ENCODE peak calls at places on chromosome 13, in eight cellular contexts. A is stimulated activated CD4-positive, alpha-beta T cell treated with anti-CD3 and anti-CD28 coated beads, Interleukin-1b, Interleukin-23, amount 100 ng/mL, for 1 hour; O is pancreas; Y is GM23338; N is activated naive CD4-positive, alpha-beta T cell treated with anti-CD3 and anti-CD28 coated beads, Interleukin-2, amount 50 U/mL, for 16 hours; J is HAP-1; P is Calu3; H is AG04450. Z is an unnamed sample.

GRCh38 chr13:23506821-23507210 is 63.4 kb upstream of the TNFRSF19 start:
- DNase-seq in J (no peak), H (peak; percentile 62), Y (no peak), A (no peak), N (no peak), P (no peak), O (no peak), Z (no peak)

GRCh38 chr13:74570834-74571233 is 436.6 kb upstream of the KLF12 start:
- DNase-seq in Y (no peak), O (no peak), A (no peak), H (peak; percentile 10), P (no peak), J (no peak), N (no peak), Z (no peak)

GRCh38 chr13:113058988-113059850 is 46.4 kb upstream of the F7 start:
- DNase-seq in O (peak; percentile 33), H (no peak), P (no peak), A (no peak), Y (no peak), N (no peak), J (no peak), Z (no peak)

GRCh38 chr13:27375686-27376326 is 48.6 kb upstream of the GTF3A start:
- DNase-seq in J (peak; percentile 87), Y (peak; percentile 93), N (peak; percentile 56), A (no peak), O (no peak), P (peak; percentile 74), H (peak; percentile 26), Z (peak; percentile 78)

GRCh38 chr13:99214232-99214631 is 13.6 kb downstream of the UBAC2 start:
- DNase-seq in A (no peak), P (no peak), N (peak; percentile 60), H (no peak), Y (peak; percentile 24), J (no peak), O (no peak), Z (no peak)

GRCh38 chr13:73981595-73981994 is 152.6 kb downstream of the KLF12 start:
- DNase-seq in O (no peak), Y (no peak), P (no peak), H (no peak), N (no peak), A (no peak), J (no peak), Z (no peak)

GRCh38 chr13:73429691-73430090 is 370.9 kb downstream of the KLF5 start:
- DNase-seq in J (no peak), A (no peak), O (no peak), Y (no peak), P (peak; percentile 8), H (no peak), N (no peak), Z (no peak)

GRCh38 chr13:110690516-110690915 is 15.4 kb downstream of the CARS2 start:
- DNase-seq in J (no peak), H (no peak), O (no peak), P (no peak), A (no peak), Y (no peak), N (no peak), Z (no peak)

GRCh38 chr13:108700421-108701170 is 71.2 kb downstream of the MYO16 start:
- DNase-seq in Y (peak; percentile 6), N (no peak), P (no peak), A (no peak), H (peak; percentile 2), J (no peak), O (no peak), Z (no peak)

GRCh38 chr13:64553411-64554129 is 2676.6 kb downstream of the PCDH9 start:
- DNase-seq in Y (no peak), N (no peak), O (no peak), P (no peak), H (peak; percentile 7), J (no peak), A (no peak), Z (no peak)

GRCh38 chr13:29918845-29919244 is 68.4 kb upstream of the UBL3 start:
- DNase-seq in A (no peak), O (no peak), Y (no peak), P (peak; percentile 47), N (no peak), H (no peak), J (no peak), Z (no peak)

GRCh38 chr13:99313473-99313872 is 6.3 kb upstream of the GPR183 start:
- DNase-seq in A (no peak), H (no peak), P (no peak), O (no peak), J (no peak), Y (peak; percentile 45), N (no peak), Z (peak; percentile 55)

GRCh38 chr13:37118002-37118401 is 12.5 kb upstream of the CSNK1A1L start:
- DNase-seq in J (no peak), Y (no peak), O (no peak), P (no peak), H (no peak), A (no peak), N (no peak), Z (no peak)

GRCh38 chr13:27797228-27797624 is 4.9 kb downstream of the GSX1 start:
- DNase-seq in P (peak; percentile 37), A (no peak), H (no peak), O (no peak), Y (peak; percentile 95), N (no peak), J (no peak), Z (peak; percentile 66)

GRCh38 chr13:20814224-20814910 is 40.6 kb upstream of the EEF1AKMT1 start:
- DNase-seq in A (no peak), Y (no peak), P (peak; percentile 1), O (peak; percentile 71), H (peak; percentile 91), N (no peak), J (no peak), Z (peak; percentile 33)

GRCh38 chr13:110893571-110893970 is 21.3 kb downstream of the ANKRD10 start:
- DNase-seq in Y (no peak), J (no peak), P (no peak), A (no peak), H (no peak), N (no peak), O (no peak), Z (no peak)

GRCh38 chr13:23020246-23020843 is 160.4 kb upstream of the SGCG start:
- DNase-seq in P (peak; percentile 12), J (peak; percentile 52), N (peak; percentile 15), Y (peak; percentile 71), H (no peak), O (no peak), A (no peak), Z (peak; percentile 47)

GRCh38 chr13:57629821-57630235 is 1.7 kb upstream of the PCDH17 start:
- DNase-seq in P (no peak), J (peak; percentile 93), N (peak; percentile 33), Y (peak; percentile 99), H (no peak), A (no peak), O (peak; percentile 92), Z (peak; percentile 94)

GRCh38 chr13:112725346-112726017 is 35.6 kb downstream of the ATP11A start:
- DNase-seq in H (no peak), O (no peak), Y (no peak), N (no peak), P (no peak), A (no peak), J (no peak), Z (no peak)

GRCh38 chr13:93320942-93321341 is 94.3 kb downstream of the GPC6 start:
- DNase-seq in O (no peak), Y (no peak), J (no peak), N (no peak), H (no peak), P (no peak), A (no peak), Z (no peak)

GRCh38 chr13:79593611-79594275 is 112.8 kb downstream of the NDFIP2 start:
- DNase-seq in H (no peak), O (no peak), N (no peak), A (no peak), Y (no peak), P (no peak), J (no peak), Z (no peak)

GRCh38 chr13:95564091-95564490 is 11.6 kb downstream of the CLDN10 start:
- DNase-seq in P (no peak), J (no peak), Y (no peak), A (no peak), H (no peak), N (no peak), O (no peak), Z (no peak)

Z was measured in iPS-NIHi11.